ENCODE peak calls at places on chromosomes 7 and 10, in four cellular contexts. F is AG04450, V is left ventricle myocardium inferior, W is cardiac muscle cell. D is an unnamed sample.

GRCh38 chr10:35758086-35758485 is 116.0 kb upstream of the FZD8 start:
- DNase-seq in F (no peak), W (no peak), V (peak), D (no peak)

GRCh38 chr7:14995774-14996173 is 93.2 kb upstream of the DGKB start:
- DNase-seq in W (no peak), F (no peak), V (no peak), D (no peak)

GRCh38 chr7:158743219-158743618 is 38.6 kb upstream of the NCAPG2 start:
- DNase-seq in F (no peak), V (no peak), W (no peak), D (no peak)

GRCh38 chr7:84675633-84676034 is 481.0 kb upstream of the SEMA3A start:
- DNase-seq in F (no peak), V (no peak), W (no peak), D (no peak)

GRCh38 chr7:120814518-120814917 is 43.4 kb downstream of the TSPAN12 start:
- DNase-seq in F (no peak), V (no peak), W (no peak), D (no peak)

GRCh38 chr7:135801045-135801693 is 52.6 kb upstream of the FAM180A start:
- DNase-seq in V (no peak), W (peak), F (peak), D (peak)

GRCh38 chr7:20075992-20076813 is 141.0 kb downstream of the MACC1 start:
- DNase-seq in W (no peak), V (no peak), F (no peak), D (no peak)

GRCh38 chr7:155756322-155756721 is 55.9 kb downstream of the SHH start:
- DNase-seq in W (no peak), F (no peak), V (no peak), D (no peak)

GRCh38 chr7:126578338-126578737 is 674.4 kb downstream of the GRM8 start:
- DNase-seq in V (no peak), W (no peak), F (no peak), D (no peak)

GRCh38 chr7:22445140-22445722 is 54.8 kb downstream of the STEAP1B start:
- DNase-seq in F (no peak), W (peak), V (peak), D (no peak)

GRCh38 chr7:46544396-46545008 is 623.4 kb upstream of the IGFBP3 start:
- DNase-seq in V (no peak), F (peak), W (no peak), D (no peak)

GRCh38 chr7:11750191-11750590 is 81.8 kb downstream of the THSD7A start:
- DNase-seq in F (no peak), V (no peak), W (no peak), D (no peak)
- H3K4me3 ChIP-seq in F (no peak), V (no peak), W (no peak), D (no peak)

GRCh38 chr10:94105226-94105625 is 111.5 kb downstream of the PLCE1 start:
- DNase-seq in V (no peak), W (no peak), F (no peak), D (no peak)

GRCh38 chr10:94103902-94104301 is 110.2 kb downstream of the PLCE1 start:
- DNase-seq in W (no peak), V (no peak), F (peak), D (no peak)

GRCh38 chr10:94103192-94103591 is 109.5 kb downstream of the PLCE1 start:
- DNase-seq in W (no peak), V (no peak), F (no peak), D (no peak)

GRCh38 chr10:94102436-94102835 is 108.7 kb downstream of the PLCE1 start:
- DNase-seq in W (no peak), V (no peak), F (no peak), D (no peak)

GRCh38 chr10:94104316-94105060 is 110.8 kb downstream of the PLCE1 start:
- DNase-seq in V (no peak), W (no peak), F (no peak), D (no peak)
- TF ChIP-seq CTCF in V (no peak), W (no peak), F (no peak), D (no peak)

DNA sequence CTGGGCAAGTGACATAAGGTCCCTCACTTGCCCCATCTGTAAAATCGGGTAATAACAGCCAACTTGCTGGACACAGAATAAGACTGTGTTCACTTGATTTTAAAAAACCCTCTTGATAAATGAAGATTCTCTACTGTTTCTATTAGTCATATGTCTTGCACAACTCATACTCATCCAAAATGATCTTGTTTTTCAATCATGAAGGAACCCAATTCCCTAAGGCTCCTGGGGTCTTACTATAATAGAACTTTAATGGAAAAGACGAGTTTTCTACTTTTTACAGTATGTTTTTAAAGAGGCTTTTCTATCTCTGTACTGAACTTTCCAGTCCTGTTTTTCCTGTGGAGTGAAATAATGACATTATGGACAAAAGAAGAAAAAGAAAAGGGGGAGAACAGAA is 103.8 kb downstream of the ARID5B start:
- DNase-seq in F (no peak), W (no peak), V (no peak), D (no peak)
- H3K4me3 ChIP-seq in F (no peak), W (no peak), V (no peak), D (no peak)

GRCh38 chr7:30171753-30172447 is 37.1 kb downstream of the MTURN start:
- DNase-seq in V (no peak), F (no peak), W (no peak), D (no peak)

GRCh38 chr7:30172451-30172850 is 37.7 kb downstream of the MTURN start:
- DNase-seq in F (no peak), V (no peak), W (no peak), D (no peak)

GRCh38 chr7:30175171-30175570 is 40.4 kb downstream of the MTURN start:
- DNase-seq in F (no peak), W (peak), V (no peak), D (no peak)

GRCh38 chr7:30170460-30171197 is 35.8 kb downstream of the MTURN start:
- DNase-seq in V (no peak), W (no peak), F (no peak), D (no peak)

GRCh38 chr7:30173058-30173897 is 38.5 kb downstream of the MTURN start:
- DNase-seq in F (peak), V (peak), W (peak), D (no peak)
- TF ChIP-seq CTCF in F (peak), V (peak), W (peak), D (peak)

GRCh38 chr7:152914014-152914844 is 154.7 kb downstream of the ACTR3B start:
- DNase-seq in F (no peak), W (no peak), V (no peak), D (no peak)
- H3K4me3 ChIP-seq in F (no peak), W (no peak), V (no peak), D (no peak)

DNA sequence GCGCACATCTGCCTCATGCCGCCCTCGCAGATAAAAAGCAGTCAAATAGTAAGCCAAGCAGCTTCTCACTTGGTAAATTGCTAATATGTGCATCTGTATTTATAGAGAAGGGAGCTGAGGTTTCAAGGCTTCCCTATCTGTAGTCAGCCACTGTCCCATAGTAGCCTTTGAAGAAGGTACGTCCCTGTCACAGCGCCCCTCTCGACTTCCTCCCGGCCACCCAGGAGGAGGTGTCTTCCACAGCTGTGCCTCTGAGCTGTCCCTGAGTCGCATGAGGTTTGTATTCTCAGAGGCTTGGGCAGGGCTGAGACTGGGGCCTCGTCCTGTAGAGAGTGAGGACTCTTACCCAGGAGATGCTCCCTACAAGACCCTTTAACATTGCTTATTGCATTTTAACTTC is 49.0 kb downstream of the SPOCK2 start:
- DNase-seq in W (no peak), F (no peak), V (no peak), D (no peak)
- TF ChIP-seq CTCF in W (no peak), F (no peak), V (no peak), D (no peak)

GRCh38 chr10:15123749-15124184 is 26.6 kb downstream of the RPP38 start:
- DNase-seq in V (no peak), W (no peak), F (peak), D (no peak)

GRCh38 chr10:15124190-15124589 is 27.0 kb downstream of the RPP38 start:
- DNase-seq in V (no peak), W (no peak), F (no peak), D (no peak)

GRCh38 chr10:15121707-15122106 is 24.6 kb downstream of the RPP38 start:
- DNase-seq in W (no peak), F (no peak), V (no peak), D (no peak)

GRCh38 chr10:15122477-15123030 is 25.4 kb downstream of the RPP38 start:
- DNase-seq in W (no peak), F (no peak), V (no peak), D (no peak)

DNA sequence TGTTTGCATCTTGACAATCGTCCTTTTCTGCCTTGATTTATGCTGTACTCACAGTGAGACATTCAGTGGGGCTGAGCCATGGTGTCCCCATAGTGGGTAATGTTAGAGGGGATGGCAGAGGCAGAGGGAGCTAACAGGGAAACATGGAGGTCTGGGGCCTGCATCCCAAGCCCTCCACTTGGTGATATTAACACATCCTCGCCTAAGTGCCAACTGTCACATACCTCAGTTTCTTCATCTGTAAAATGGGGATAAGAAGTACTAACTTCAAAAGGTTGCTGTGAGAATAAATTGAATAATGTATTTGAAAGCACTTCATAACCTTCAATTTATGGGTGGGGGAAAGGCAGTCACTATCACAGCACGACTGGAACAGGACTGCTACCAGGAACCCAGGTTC is 27.8 kb downstream of the RPP38 start:
- DNase-seq in F (no peak), W (no peak), V (no peak), D (no peak)
- H3K4me3 ChIP-seq in F (no peak), W (no peak), V (no peak), D (no peak)

GRCh38 chr10:119817991-119818888 is 54.4 kb downstream of the MCMBP start:
- DNase-seq in F (peak), W (peak), V (peak), D (no peak)
- TF ChIP-seq CTCF in F (peak), W (peak), V (no peak), D (no peak)

D was measured in epithelial cell of proximal tubule.